ENCODE peak calls at places on chromosome 17, in seven cellular contexts. A is A549, Q is adrenal gland, D is fibroblast of lung, O is kidney, T is cardiac fibroblast, E is GM12865. M is an unnamed sample.

GRCh38 chr17:81536299-81537290 is 8.4 kb downstream of the FSCN2 start:
- DNase-seq in A (no peak), Q (peak), D (no peak), O (no peak), T (peak), E (no peak), M (no peak)

GRCh38 chr17:82772026-82772425 is 20.2 kb downstream of the TBCD start:
- DNase-seq in A (peak), Q (no peak), D (peak), O (no peak), T (peak), E (no peak), M (no peak)

GRCh38 chr17:41723801-41724475 is 10.5 kb downstream of the HAP1 start:
- DNase-seq in A (no peak), Q (no peak), D (no peak), O (no peak), T (no peak), E (no peak), M (no peak)

GRCh38 chr17:32772453-32773025 is 104.4 kb downstream of the MYO1D start:
- DNase-seq in A (no peak), Q (no peak), D (no peak), O (peak), T (no peak), E (peak), M (no peak)

GRCh38 chr17:880074-880870 is 98.1 kb downstream of the MRM3 start:
- DNase-seq in A (no peak), Q (peak), D (no peak), O (no peak), T (peak), E (no peak), M (no peak)

GRCh38 chr17:2485543-2485942 is 26.1 kb downstream of the METTL16 start:
- DNase-seq in A (peak), Q (no peak), D (peak), O (no peak), T (peak), E (no peak), M (no peak)

GRCh38 chr17:18257747-18258355 is 687 bp downstream of the FLII start:
- DNase-seq in A (peak), Q (peak), D (peak), O (peak), T (peak), E (peak), M (peak)

GRCh38 chr17:36463916-36464764 is 22.3 kb upstream of the ZNHIT3 start:
- DNase-seq in A (peak), Q (peak), D (peak), O (peak), T (peak), E (peak), M (peak)

GRCh38 chr17:59872351-59872750 is 20.4 kb downstream of the TUBD1 start:
- DNase-seq in A (peak), Q (no peak), D (no peak), O (no peak), T (no peak), E (no peak), M (no peak)

GRCh38 chr17:58679263-58680037 is 12.4 kb downstream of the TEX14 start:
- DNase-seq in A (peak), Q (no peak), D (peak), O (no peak), T (peak), E (peak), M (peak)

GRCh38 chr17:61157246-61157887 is 242.3 kb upstream of the TBX2 start:
- DNase-seq in A (peak), Q (peak), D (peak), O (no peak), T (peak), E (no peak), M (no peak)

GRCh38 chr17:16463341-16464000 is 28.5 kb downstream of the LRRC75A start:
- DNase-seq in A (peak), Q (peak), D (peak), O (no peak), T (no peak), E (no peak), M (no peak)

GRCh38 chr17:55134486-55135157 is 130.1 kb upstream of the HLF start:
- DNase-seq in A (no peak), Q (no peak), D (peak), O (no peak), T (peak), E (no peak), M (no peak)

GRCh38 chr17:7548585-7549400 is at the start of gene TNFSF12:
- DNase-seq in A (peak), Q (peak), D (peak), O (peak), T (peak), E (no peak), M (no peak)

GRCh38 chr17:50767030-50767429 is 288 bp downstream of the ANKRD40CL start:
- DNase-seq in A (no peak), Q (no peak), D (no peak), O (no peak), T (no peak), E (no peak), M (peak)

GRCh38 chr17:57186231-57187019 is 69.9 kb upstream of the MSI2 start:
- DNase-seq in A (no peak), Q (peak), D (no peak), O (no peak), T (no peak), E (no peak), M (no peak)

GRCh38 chr17:4009164-4009785 is 45.0 kb upstream of the ATP2A3 start:
- DNase-seq in A (no peak), Q (no peak), D (peak), O (no peak), T (no peak), E (no peak), M (no peak)

GRCh38 chr17:4008496-4009163 is 44.4 kb upstream of the ATP2A3 start:
- DNase-seq in A (no peak), Q (no peak), D (peak), O (peak), T (no peak), E (no peak), M (no peak)

GRCh38 chr17:4006745-4007211 is 42.5 kb upstream of the ATP2A3 start:
- DNase-seq in A (no peak), Q (no peak), D (no peak), O (peak), T (no peak), E (no peak), M (no peak)

GRCh38 chr17:4007346-4008081 is 43.3 kb upstream of the ATP2A3 start:
- DNase-seq in A (no peak), Q (no peak), D (no peak), O (peak), T (no peak), E (no peak), M (no peak)

GRCh38 chr17:4008082-4008435 is 43.8 kb upstream of the ATP2A3 start:
- DNase-seq in A (no peak), Q (no peak), D (peak), O (no peak), T (no peak), E (no peak), M (no peak)
- TF ChIP-seq CTCF in A (peak), Q (no peak), D (peak), O (no peak), T (peak), E (no peak), M (no peak)

DNA sequence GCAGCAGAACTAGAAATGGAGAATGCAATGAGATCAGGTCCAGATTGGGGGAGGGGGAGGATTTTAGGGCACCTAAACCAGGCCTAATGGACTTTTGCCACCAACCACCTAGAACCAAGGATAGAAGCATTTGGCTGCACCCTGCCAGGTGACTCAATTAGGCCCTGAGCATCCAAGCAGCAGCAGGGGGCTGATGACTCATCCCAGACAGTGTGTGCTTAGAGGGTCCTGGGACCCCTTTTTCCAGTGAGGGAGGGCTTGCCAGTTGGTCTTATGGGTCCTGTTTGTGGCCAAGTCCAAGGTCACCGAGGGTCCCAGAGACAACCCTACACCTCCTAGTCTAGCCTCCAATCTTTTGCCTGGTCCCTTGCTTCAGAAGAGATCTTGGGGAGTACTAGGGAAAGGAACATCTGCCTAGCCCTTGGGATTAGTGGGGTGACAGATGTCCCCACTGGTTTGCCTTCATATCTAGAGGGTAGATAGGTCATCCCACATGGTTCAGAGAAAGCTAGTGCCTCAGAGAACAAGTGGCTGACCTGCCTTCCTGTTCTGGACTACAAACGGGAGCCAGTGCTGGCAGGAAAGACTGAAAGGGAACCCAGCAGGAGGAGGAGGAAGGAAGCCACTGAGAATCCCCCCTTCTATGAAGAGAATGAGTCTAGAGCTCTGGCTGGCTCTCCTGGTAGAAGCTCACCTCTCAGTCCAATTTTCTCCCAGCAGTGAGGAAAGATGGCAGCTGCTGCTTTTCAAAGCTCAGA is 1.6 kb upstream of the TBKBP1 start:
- DNase-seq in A (no peak), Q (no peak), D (no peak), O (no peak), T (no peak), E (no peak), M (no peak)
- H3K4me3 ChIP-seq in A (no peak), Q (no peak), D (no peak), O (no peak), T (no peak), E (no peak), M (no peak)

DNA sequence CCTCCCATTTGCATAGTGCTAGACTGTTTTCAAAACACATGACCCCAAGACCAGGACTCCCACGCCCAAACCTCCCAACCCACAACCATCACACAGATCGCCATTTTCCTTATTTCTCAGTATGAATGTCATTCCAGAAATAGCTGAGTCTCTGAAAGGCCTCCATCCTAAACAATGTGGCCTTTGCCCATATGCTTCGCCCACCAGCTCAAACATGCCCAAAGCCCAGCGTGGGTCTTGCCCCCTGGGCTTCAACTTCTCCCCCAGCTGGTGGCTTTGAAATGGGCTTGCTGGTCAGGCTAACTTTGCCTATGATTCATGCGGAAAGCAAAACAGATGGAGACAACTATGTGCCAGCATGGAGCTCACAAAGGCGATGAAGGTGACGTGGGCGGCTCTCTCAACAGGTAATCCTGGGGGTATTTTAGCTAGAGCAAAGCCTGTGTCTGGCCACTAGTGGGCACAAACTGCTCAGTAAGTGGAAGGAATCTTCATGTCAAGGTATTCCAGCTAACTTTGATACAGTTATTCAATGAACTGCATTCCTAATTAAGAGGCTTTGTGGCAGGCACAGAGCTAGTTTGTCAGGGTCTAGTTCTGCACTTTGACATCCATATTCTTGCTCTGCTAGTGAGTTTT is 17.1 kb downstream of the PMP22 start:
- DNase-seq in A (peak), Q (no peak), D (no peak), O (no peak), T (no peak), E (no peak), M (no peak)
- TF ChIP-seq CTCF in A (peak), Q (no peak), D (peak), O (peak), T (peak), E (no peak), M (peak)

GRCh38 chr17:38605230-38605851 is 411 bp downstream of the SRCIN1 start:
- DNase-seq in A (no peak), Q (no peak), D (no peak), O (no peak), T (no peak), E (no peak), M (no peak)

GRCh38 chr17:38603786-38604478 is 1.8 kb downstream of the SRCIN1 start:
- DNase-seq in A (no peak), Q (no peak), D (no peak), O (no peak), T (no peak), E (no peak), M (no peak)

GRCh38 chr17:38602862-38603785 is 2.6 kb downstream of the SRCIN1 start:
- DNase-seq in A (no peak), Q (no peak), D (no peak), O (peak), T (no peak), E (no peak), M (no peak)

GRCh38 chr17:38605852-38606645 is at the start of gene SRCIN1:
- DNase-seq in A (peak), Q (peak), D (no peak), O (no peak), T (no peak), E (peak), M (peak)

DNA sequence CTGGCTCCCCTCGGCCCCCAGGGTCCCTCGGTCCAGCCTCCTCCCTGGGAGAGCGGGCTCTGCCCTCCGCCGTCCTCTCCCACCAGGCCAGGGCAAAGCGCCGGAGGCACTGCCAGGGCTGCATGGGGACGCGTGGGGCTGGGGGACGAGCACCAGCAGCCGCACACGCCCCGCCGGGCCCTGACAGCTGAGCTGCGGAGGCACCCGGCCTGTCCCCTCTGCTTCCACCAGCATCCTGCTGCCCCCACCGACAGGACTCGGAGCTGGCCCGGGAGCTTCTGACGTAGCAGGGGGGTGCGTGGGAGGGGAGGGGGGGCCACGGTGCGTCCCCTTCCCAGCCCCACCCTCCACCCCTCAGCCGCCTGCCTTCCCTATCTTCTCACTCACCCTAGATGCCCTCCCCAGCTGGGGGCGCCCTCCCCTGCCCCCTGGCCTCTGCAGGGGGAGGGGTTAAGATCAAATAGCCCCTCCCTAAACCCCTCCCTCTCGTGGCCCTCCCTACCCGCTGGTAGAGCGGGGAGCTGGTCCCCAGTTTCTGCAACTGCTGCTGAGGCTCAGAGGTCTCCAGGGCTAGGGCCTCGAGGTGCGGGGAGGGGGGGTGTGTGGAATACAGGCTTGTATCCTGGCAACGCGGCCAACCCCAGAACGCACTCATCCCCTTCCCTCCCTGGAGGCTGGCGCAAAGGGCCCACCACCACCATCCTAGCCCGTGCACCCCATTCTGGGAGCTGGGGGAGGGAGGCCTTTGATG is 1.1 kb downstream of the SRCIN1 start:
- DNase-seq in A (peak), Q (no peak), D (no peak), O (no peak), T (no peak), E (peak), M (peak)
- H3K4me3 ChIP-seq in A (peak), Q (no peak), D (no peak), O (no peak), T (no peak), E (no peak), M (peak)

GRCh38 chr17:44376124-44376523 is 12.5 kb upstream of the FAM171A2 start:
- DNase-seq in A (no peak), Q (peak), D (peak), O (peak), T (peak), E (no peak), M (peak)
- TF ChIP-seq CTCF in A (peak), Q (no peak), D (peak), O (no peak), T (peak), E (peak), M (peak)